ENCODE peak calls at places on chromosome 22, in nine cellular contexts. One of them, this sample, is unnamed.

GRCh38 chr22:31185056-31185455 is 25.1 kb downstream of the RNF185 start:
- DNase-seq in right lobe of liver: no peak
- DNase-seq in lung: no peak
- DNase-seq in psoas muscle: no peak
- DNase-seq in thoracic aorta: no peak
- DNase-seq in GM23248: peak
- DNase-seq in A549: no peak
- DNase-seq in effector memory CD4-positive, alpha-beta T cell: no peak
- DNase-seq in pancreas: no peak
- DNase-seq in this sample: no peak

GRCh38 chr22:30876925-30877553 is 91.5 kb downstream of the MORC2 start:
- DNase-seq in right lobe of liver: no peak
- DNase-seq in lung: no peak
- DNase-seq in psoas muscle: no peak
- DNase-seq in thoracic aorta: no peak
- DNase-seq in GM23248: peak
- DNase-seq in A549: no peak
- DNase-seq in effector memory CD4-positive, alpha-beta T cell: no peak
- DNase-seq in pancreas: no peak
- DNase-seq in this sample: no peak

GRCh38 chr22:45997077-45997774 is 20.3 kb upstream of the WNT7B start:
- DNase-seq in right lobe of liver: peak
- DNase-seq in lung: peak
- DNase-seq in psoas muscle: peak
- DNase-seq in thoracic aorta: no peak
- DNase-seq in GM23248: peak
- DNase-seq in A549: no peak
- DNase-seq in effector memory CD4-positive, alpha-beta T cell: no peak
- DNase-seq in pancreas: peak
- DNase-seq in this sample: no peak

GRCh38 chr22:23282089-23282501 is 101.8 kb downstream of the BCR start:
- DNase-seq in right lobe of liver: no peak
- DNase-seq in lung: peak
- DNase-seq in psoas muscle: peak
- DNase-seq in thoracic aorta: peak
- DNase-seq in GM23248: peak
- DNase-seq in A549: peak
- DNase-seq in effector memory CD4-positive, alpha-beta T cell: no peak
- DNase-seq in pancreas: peak
- DNase-seq in this sample: no peak

GRCh38 chr22:38859581-38860290 is 12.3 kb downstream of the CBX6 start:
- DNase-seq in right lobe of liver: no peak
- DNase-seq in lung: no peak
- DNase-seq in psoas muscle: peak
- DNase-seq in thoracic aorta: no peak
- DNase-seq in GM23248: no peak
- DNase-seq in A549: no peak
- DNase-seq in effector memory CD4-positive, alpha-beta T cell: no peak
- DNase-seq in pancreas: no peak
- DNase-seq in this sample: no peak

GRCh38 chr22:22171357-22172218 is 73.0 kb upstream of the VPREB1 start:
- DNase-seq in right lobe of liver: peak
- DNase-seq in lung: no peak
- DNase-seq in psoas muscle: no peak
- DNase-seq in thoracic aorta: no peak
- DNase-seq in GM23248: peak
- DNase-seq in A549: peak
- DNase-seq in effector memory CD4-positive, alpha-beta T cell: no peak
- DNase-seq in pancreas: no peak
- DNase-seq in this sample: no peak

GRCh38 chr22:45846952-45847351 is 130.0 kb downstream of the WNT7B start:
- DNase-seq in right lobe of liver: no peak
- DNase-seq in lung: no peak
- DNase-seq in psoas muscle: no peak
- DNase-seq in thoracic aorta: no peak
- DNase-seq in GM23248: peak
- DNase-seq in A549: no peak
- DNase-seq in effector memory CD4-positive, alpha-beta T cell: no peak
- DNase-seq in pancreas: no peak
- DNase-seq in this sample: no peak

GRCh38 chr22:31968022-31968421 is 23.7 kb downstream of the YWHAH start:
- DNase-seq in right lobe of liver: no peak
- DNase-seq in lung: no peak
- DNase-seq in psoas muscle: no peak
- DNase-seq in thoracic aorta: no peak
- DNase-seq in GM23248: no peak
- DNase-seq in A549: no peak
- DNase-seq in effector memory CD4-positive, alpha-beta T cell: no peak
- DNase-seq in pancreas: no peak
- DNase-seq in this sample: no peak

GRCh38 chr22:47328550-47329243 is 566.2 kb downstream of the TBC1D22A start:
- DNase-seq in right lobe of liver: no peak
- DNase-seq in lung: no peak
- DNase-seq in psoas muscle: peak
- DNase-seq in thoracic aorta: no peak
- DNase-seq in GM23248: peak
- DNase-seq in A549: peak
- DNase-seq in effector memory CD4-positive, alpha-beta T cell: no peak
- DNase-seq in pancreas: no peak
- DNase-seq in this sample: no peak

GRCh38 chr22:37639070-37639760 is at the start of gene SH3BP1:
- DNase-seq in right lobe of liver: peak
- DNase-seq in lung: no peak
- DNase-seq in psoas muscle: peak
- DNase-seq in thoracic aorta: no peak
- DNase-seq in GM23248: peak
- DNase-seq in A549: no peak
- DNase-seq in effector memory CD4-positive, alpha-beta T cell: peak
- DNase-seq in pancreas: peak
- DNase-seq in this sample: no peak

GRCh38 chr22:22360014-22360413 is 115.4 kb downstream of the VPREB1 start:
- DNase-seq in right lobe of liver: no peak
- DNase-seq in lung: no peak
- DNase-seq in psoas muscle: no peak
- DNase-seq in thoracic aorta: no peak
- DNase-seq in GM23248: no peak
- DNase-seq in A549: no peak
- DNase-seq in effector memory CD4-positive, alpha-beta T cell: no peak
- DNase-seq in pancreas: no peak
- DNase-seq in this sample: no peak

GRCh38 chr22:47213571-47214230 is 451.3 kb downstream of the TBC1D22A start:
- DNase-seq in right lobe of liver: no peak
- DNase-seq in lung: peak
- DNase-seq in psoas muscle: peak
- DNase-seq in thoracic aorta: no peak
- DNase-seq in GM23248: peak
- DNase-seq in A549: peak
- DNase-seq in effector memory CD4-positive, alpha-beta T cell: no peak
- DNase-seq in pancreas: no peak
- DNase-seq in this sample: no peak

GRCh38 chr22:42303304-42304020 is 33.0 kb upstream of the TCF20 start:
- DNase-seq in right lobe of liver: no peak
- DNase-seq in lung: no peak
- DNase-seq in psoas muscle: no peak
- DNase-seq in thoracic aorta: no peak
- DNase-seq in GM23248: no peak
- DNase-seq in A549: no peak
- DNase-seq in effector memory CD4-positive, alpha-beta T cell: no peak
- DNase-seq in pancreas: no peak
- DNase-seq in this sample: no peak

GRCh38 chr22:39041908-39042307 is 1.2 kb downstream of the APOBEC3F start:
- DNase-seq in right lobe of liver: no peak
- DNase-seq in lung: no peak
- DNase-seq in psoas muscle: no peak
- DNase-seq in thoracic aorta: no peak
- DNase-seq in GM23248: no peak
- DNase-seq in A549: no peak
- DNase-seq in effector memory CD4-positive, alpha-beta T cell: no peak
- DNase-seq in pancreas: no peak
- DNase-seq in this sample: no peak

GRCh38 chr22:32887293-32887692 is 85.8 kb downstream of the TIMP3 start:
- DNase-seq in right lobe of liver: no peak
- DNase-seq in lung: no peak
- DNase-seq in psoas muscle: no peak
- DNase-seq in thoracic aorta: no peak
- DNase-seq in GM23248: no peak
- DNase-seq in A549: no peak
- DNase-seq in effector memory CD4-positive, alpha-beta T cell: no peak
- DNase-seq in pancreas: no peak
- DNase-seq in this sample: no peak

GRCh38 chr22:48745842-48746788 is 1081.6 kb downstream of the BRD1 start:
- DNase-seq in right lobe of liver: no peak
- DNase-seq in lung: peak
- DNase-seq in psoas muscle: no peak
- DNase-seq in thoracic aorta: no peak
- DNase-seq in GM23248: no peak
- DNase-seq in A549: no peak
- DNase-seq in effector memory CD4-positive, alpha-beta T cell: no peak
- DNase-seq in pancreas: peak
- DNase-seq in this sample: no peak

GRCh38 chr22:43616645-43617044 is 195.5 kb downstream of the EFCAB6 start:
- DNase-seq in right lobe of liver: peak
- DNase-seq in lung: no peak
- DNase-seq in psoas muscle: no peak
- DNase-seq in thoracic aorta: no peak
- DNase-seq in GM23248: no peak
- DNase-seq in A549: no peak
- DNase-seq in effector memory CD4-positive, alpha-beta T cell: no peak
- DNase-seq in pancreas: no peak
- DNase-seq in this sample: no peak

GRCh38 chr22:49026476-49027121 is 801.1 kb downstream of the BRD1 start:
- DNase-seq in right lobe of liver: no peak
- DNase-seq in lung: no peak
- DNase-seq in psoas muscle: peak
- DNase-seq in thoracic aorta: no peak
- DNase-seq in GM23248: no peak
- DNase-seq in A549: peak
- DNase-seq in effector memory CD4-positive, alpha-beta T cell: no peak
- DNase-seq in pancreas: no peak
- DNase-seq in this sample: no peak

GRCh38 chr22:32850591-32851517 is 49.3 kb downstream of the TIMP3 start:
- DNase-seq in right lobe of liver: peak
- DNase-seq in lung: peak
- DNase-seq in psoas muscle: peak
- DNase-seq in thoracic aorta: no peak
- DNase-seq in GM23248: peak
- DNase-seq in A549: no peak
- DNase-seq in effector memory CD4-positive, alpha-beta T cell: no peak
- DNase-seq in pancreas: no peak
- DNase-seq in this sample: no peak

GRCh38 chr22:47014946-47015345 is 252.5 kb downstream of the TBC1D22A start:
- DNase-seq in right lobe of liver: no peak
- DNase-seq in lung: no peak
- DNase-seq in psoas muscle: no peak
- DNase-seq in thoracic aorta: no peak
- DNase-seq in GM23248: no peak
- DNase-seq in A549: no peak
- DNase-seq in effector memory CD4-positive, alpha-beta T cell: no peak
- DNase-seq in pancreas: no peak
- DNase-seq in this sample: no peak

DNA sequence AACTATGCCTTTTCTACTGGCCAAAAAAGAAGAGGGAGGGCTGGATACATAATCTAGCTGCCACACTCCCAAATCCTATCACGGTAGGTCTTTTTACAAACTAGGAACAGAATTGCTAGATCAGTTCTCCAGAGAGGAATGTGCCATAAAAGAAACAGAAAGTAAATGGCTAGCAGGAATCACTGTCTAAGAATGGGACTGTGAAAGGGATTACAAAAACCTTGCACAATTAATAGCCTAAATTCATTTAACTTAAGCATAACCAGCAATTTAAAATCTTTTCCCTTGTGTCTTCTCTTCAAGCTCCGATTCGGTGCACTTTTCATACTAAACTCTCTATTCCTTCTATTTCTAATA is 35.1 kb downstream of the APOL5 start:
- DNase-seq in right lobe of liver: no peak
- DNase-seq in lung: no peak
- DNase-seq in psoas muscle: no peak
- DNase-seq in thoracic aorta: no peak
- DNase-seq in GM23248: peak
- DNase-seq in A549: no peak
- DNase-seq in effector memory CD4-positive, alpha-beta T cell: no peak
- DNase-seq in pancreas: no peak
- DNase-seq in this sample: no peak
- H3K27ac ChIP-seq in right lobe of liver: no peak
- H3K27ac ChIP-seq in lung: peak
- H3K27ac ChIP-seq in psoas muscle: peak
- H3K27ac ChIP-seq in thoracic aorta: no peak
- H3K27ac ChIP-seq in GM23248: no peak
- H3K27ac ChIP-seq in A549: no peak
- H3K27ac ChIP-seq in effector memory CD4-positive, alpha-beta T cell: no peak
- H3K27ac ChIP-seq in pancreas: no peak
- H3K27ac ChIP-seq in this sample: peak

GRCh38 chr22:50302564-50302963 is 4.9 kb downstream of the PLXNB2 start:
- DNase-seq in right lobe of liver: no peak
- DNase-seq in lung: no peak
- DNase-seq in psoas muscle: no peak
- DNase-seq in thoracic aorta: no peak
- DNase-seq in GM23248: peak
- DNase-seq in A549: no peak
- DNase-seq in effector memory CD4-positive, alpha-beta T cell: no peak
- DNase-seq in pancreas: no peak
- DNase-seq in this sample: no peak
- H3K4me3 ChIP-seq in right lobe of liver: no peak
- H3K4me3 ChIP-seq in lung: no peak
- H3K4me3 ChIP-seq in psoas muscle: no peak
- H3K4me3 ChIP-seq in thoracic aorta: peak
- H3K4me3 ChIP-seq in GM23248: no peak
- H3K4me3 ChIP-seq in A549: no peak
- H3K4me3 ChIP-seq in effector memory CD4-positive, alpha-beta T cell: no peak
- H3K4me3 ChIP-seq in pancreas: peak
- H3K4me3 ChIP-seq in this sample: no peak

DNA sequence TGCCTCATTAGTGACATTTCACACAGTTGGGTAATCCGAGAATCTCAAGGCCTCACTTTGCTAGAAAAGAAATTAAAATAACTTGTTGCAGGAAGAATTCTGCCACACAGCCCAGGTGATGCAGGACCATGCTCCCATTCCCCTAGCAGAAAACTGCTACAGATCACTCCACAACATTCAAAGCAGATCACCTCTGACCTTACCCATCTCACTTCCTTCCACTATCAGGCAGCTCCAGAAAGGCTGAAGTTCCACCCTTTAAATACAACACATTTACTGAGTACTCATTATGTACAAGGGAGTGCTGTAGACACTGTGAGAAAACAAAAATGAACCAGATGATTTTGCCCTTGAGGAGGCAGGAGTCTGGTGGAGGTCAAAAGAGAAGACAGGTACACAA is 231.0 kb downstream of the TTC28 start:
- DNase-seq in right lobe of liver: no peak
- DNase-seq in lung: no peak
- DNase-seq in psoas muscle: no peak
- DNase-seq in thoracic aorta: no peak
- DNase-seq in GM23248: no peak
- DNase-seq in A549: no peak
- DNase-seq in effector memory CD4-positive, alpha-beta T cell: no peak
- DNase-seq in pancreas: no peak
- DNase-seq in this sample: no peak
- H3K27ac ChIP-seq in right lobe of liver: no peak
- H3K27ac ChIP-seq in lung: no peak
- H3K27ac ChIP-seq in psoas muscle: no peak
- H3K27ac ChIP-seq in thoracic aorta: no peak
- H3K27ac ChIP-seq in GM23248: no peak
- H3K27ac ChIP-seq in A549: no peak
- H3K27ac ChIP-seq in effector memory CD4-positive, alpha-beta T cell: no peak
- H3K27ac ChIP-seq in pancreas: no peak
- H3K27ac ChIP-seq in this sample: no peak

GRCh38 chr22:20022231-20023069 is 1.5 kb downstream of the TANGO2 start:
- DNase-seq in right lobe of liver: no peak
- DNase-seq in lung: no peak
- DNase-seq in psoas muscle: peak
- DNase-seq in thoracic aorta: no peak
- DNase-seq in GM23248: no peak
- DNase-seq in A549: no peak
- DNase-seq in effector memory CD4-positive, alpha-beta T cell: no peak
- DNase-seq in pancreas: no peak
- DNase-seq in this sample: no peak
- H3K4me3 ChIP-seq in right lobe of liver: peak
- H3K4me3 ChIP-seq in lung: no peak
- H3K4me3 ChIP-seq in psoas muscle: peak
- H3K4me3 ChIP-seq in thoracic aorta: peak
- H3K4me3 ChIP-seq in GM23248: peak
- H3K4me3 ChIP-seq in A549: no peak
- H3K4me3 ChIP-seq in effector memory CD4-positive, alpha-beta T cell: peak
- H3K4me3 ChIP-seq in pancreas: peak
- H3K4me3 ChIP-seq in this sample: peak

This sample was measured in esophagus squamous epithelium.